ENCODE peak calls at places on chromosomes 1 and 21, in eight cellular contexts. U is NCI-H510A, W is tibial nerve, T is ACHN, S is coronary artery, I is brain microvascular endothelial cell, M is mesothelial cell of epicardium, B is NCI-H1417 treated with DMSO at 0.1 percent for 48 hours. Y is an unnamed sample.

GRCh38 chr21:30268608-30269197 is 14.0 kb downstream of the KRTAP24-1 start:
- DNase-seq in U (no peak), B (no peak), S (no peak), W (no peak), I (no peak), M (no peak), T (peak), Y (no peak)

GRCh38 chr1:170114916-170115315 is 30.8 kb upstream of the NTMT2 start:
- DNase-seq in S (no peak), I (peak), U (no peak), T (peak), M (no peak), W (no peak), B (no peak), Y (no peak)

GRCh38 chr21:37753122-37753599 is 163.1 kb downstream of the KCNJ6 start:
- DNase-seq in M (no peak), I (no peak), B (no peak), T (no peak), U (no peak), S (no peak), W (no peak), Y (no peak)

GRCh38 chr21:38811257-38811656 is 5.5 kb downstream of the ETS2 start:
- DNase-seq in M (no peak), W (no peak), T (peak), U (no peak), S (peak), B (no peak), I (peak), Y (no peak)

GRCh38 chr1:116769561-116769977 is 15.3 kb downstream of the CD2 start:
- DNase-seq in T (no peak), M (no peak), U (no peak), S (no peak), I (peak), B (no peak), W (no peak), Y (peak)

GRCh38 chr21:36388835-36389234 is 3.6 kb downstream of the CHAF1B start:
- DNase-seq in W (no peak), U (no peak), M (peak), B (no peak), I (peak), S (no peak), T (no peak), Y (no peak)

GRCh38 chr1:12615916-12616708 is 1.9 kb downstream of the DHRS3 start:
- DNase-seq in I (no peak), U (no peak), S (peak), W (peak), M (no peak), B (no peak), T (peak), Y (no peak)

GRCh38 chr1:192445849-192446489 is 129.2 kb downstream of the RGS21 start:
- DNase-seq in S (no peak), B (peak), T (peak), M (peak), U (no peak), I (peak), W (peak), Y (peak)

GRCh38 chr1:246786606-246787238 is 62.5 kb downstream of the SCCPDH start:
- DNase-seq in S (no peak), I (no peak), T (no peak), W (no peak), B (no peak), U (peak), M (no peak), Y (no peak)

GRCh38 chr1:173757666-173758065 is 42.9 kb downstream of the KLHL20 start:
- DNase-seq in U (no peak), I (no peak), B (no peak), M (no peak), S (no peak), T (no peak), W (no peak), Y (no peak)

GRCh38 chr1:245209658-245210415 is 55.1 kb downstream of the KIF26B start:
- DNase-seq in B (no peak), T (no peak), I (no peak), M (no peak), S (no peak), U (no peak), W (no peak), Y (no peak)

GRCh38 chr1:156060937-156061636 is at the start of gene RAB25:
- DNase-seq in U (peak), S (no peak), T (no peak), I (no peak), M (peak), B (no peak), W (no peak), Y (no peak)

GRCh38 chr21:34181418-34181817 is 108.0 kb downstream of the MRPS6 start:
- DNase-seq in T (no peak), S (no peak), I (no peak), B (no peak), M (no peak), W (no peak), U (no peak), Y (no peak)

GRCh38 chr1:92832537-92833160 is 809 bp downstream of the RPL5 start:
- DNase-seq in U (no peak), B (no peak), S (no peak), T (no peak), I (no peak), W (no peak), M (no peak), Y (no peak)

GRCh38 chr1:12151465-12151864 is 15.3 kb upstream of the TNFRSF1B start:
- DNase-seq in I (no peak), U (no peak), W (no peak), S (no peak), M (no peak), T (no peak), B (no peak), Y (no peak)

GRCh38 chr21:31173881-31174555 is 135.7 kb upstream of the KRTAP19-8 start:
- DNase-seq in I (no peak), M (no peak), W (peak), U (no peak), T (no peak), S (no peak), B (no peak), Y (peak)

GRCh38 chr1:36323636-36324321 is at the start of gene EVA1B:
- DNase-seq in W (peak), M (peak), U (peak), B (no peak), I (peak), S (peak), T (peak), Y (peak)

GRCh38 chr1:53025034-53025777 is 36.8 kb upstream of the PODN start:
- DNase-seq in M (no peak), B (no peak), U (no peak), I (peak), T (peak), W (peak), S (peak), Y (no peak)

GRCh38 chr1:217322834-217323233 is 308.1 kb downstream of the GPATCH2 start:
- DNase-seq in B (no peak), M (no peak), I (no peak), T (no peak), U (no peak), S (no peak), W (no peak), Y (no peak)

GRCh38 chr1:85289207-85289847 is 12.9 kb upstream of the BCL10 start:
- DNase-seq in S (no peak), T (peak), M (no peak), U (no peak), W (no peak), I (peak), B (no peak), Y (no peak)

GRCh38 chr1:156140879-156141707 is 12.3 kb upstream of the SEMA4A start:
- DNase-seq in T (no peak), B (no peak), U (no peak), M (peak), I (no peak), W (no peak), S (no peak), Y (no peak)

GRCh38 chr1:228664399-228664914 is 70.8 kb upstream of the RHOU start:
- DNase-seq in S (no peak), B (peak), U (peak), M (peak), I (peak), W (peak), T (peak), Y (peak)

GRCh38 chr1:68954841-68955240 is 458.0 kb upstream of the DEPDC1 start:
- DNase-seq in U (peak), T (peak), I (no peak), S (no peak), B (no peak), W (no peak), M (no peak), Y (no peak)

GRCh38 chr1:99646885-99647284 is 972 bp downstream of the PALMD start:
- DNase-seq in B (no peak), I (no peak), U (no peak), W (no peak), M (no peak), T (no peak), S (no peak), Y (no peak)

GRCh38 chr21:45571641-45572040 is 29.4 kb upstream of the SLC19A1 start:
- DNase-seq in B (no peak), I (no peak), M (no peak), S (peak), W (no peak), T (no peak), U (no peak), Y (no peak)

GRCh38 chr21:45219517-45219916 is 68.2 kb downstream of the POFUT2 start:
- DNase-seq in T (no peak), M (no peak), U (no peak), B (no peak), S (no peak), I (no peak), W (no peak), Y (no peak)

GRCh38 chr1:232127190-232127589 is 500.6 kb downstream of the DISC1 start:
- DNase-seq in U (no peak), M (no peak), T (peak), B (no peak), W (no peak), S (no peak), I (peak), Y (no peak)

GRCh38 chr1:6202256-6202655 is 2.9 kb upstream of the RPL22 start:
- DNase-seq in M (no peak), I (no peak), B (no peak), W (no peak), T (no peak), U (no peak), S (no peak), Y (no peak)

GRCh38 chr21:42583150-42583991 is 69.7 kb downstream of the SLC37A1 start:
- DNase-seq in U (no peak), I (no peak), M (no peak), S (peak), B (no peak), W (no peak), T (no peak), Y (no peak)

GRCh38 chr1:110161822-110162221 is 11.5 kb downstream of the SLC6A17 start:
- DNase-seq in W (no peak), I (no peak), U (no peak), M (no peak), T (no peak), S (no peak), B (no peak), Y (no peak)

GRCh38 chr1:219430419-219430818 is 182.5 kb downstream of the ZC3H11B start:
- DNase-seq in M (no peak), W (no peak), S (no peak), T (no peak), B (no peak), I (no peak), U (no peak), Y (no peak)

GRCh38 chr1:219177363-219177762 is 3.7 kb downstream of the LYPLAL1 start:
- DNase-seq in M (no peak), I (no peak), U (no peak), S (no peak), B (no peak), T (no peak), W (no peak), Y (no peak)

Y was measured in activated T-helper 9 cell treated with anti-CD3 and anti-CD28 coated beads, Interleukin-2, amount 50 U/mL, for 16 hours.